ENCODE peak calls at places on chromosomes 16 and 17, in nine cellular contexts. Z is A549, X is uterus, D is gastrocnemius medialis, K is IMR-90, E is transverse colon, R is NB4, T is stomach, J is right lobe of liver. U is an unnamed sample.

GRCh38 chr16:85839681-85840240 is 40.3 kb downstream of the COX4I1 start:
- DNase-seq in R (peak; percentile 72), X (no peak), E (no peak), Z (no peak), D (no peak), J (peak; percentile 40), K (no peak), T (no peak), U (no peak)

GRCh38 chr16:27431773-27432599 is 30.0 kb downstream of the IL21R start:
- DNase-seq in D (no peak), K (peak; percentile 45), E (no peak), Z (no peak), R (no peak), X (no peak), J (no peak), T (peak; percentile 21), U (peak; percentile 53)

GRCh38 chr17:18981642-18982424 is 22.7 kb downstream of the FAM83G start:
- DNase-seq in D (no peak), E (peak; percentile 92), X (no peak), T (peak; percentile 92), K (peak; percentile 82), R (peak; percentile 60), J (peak; percentile 79), Z (peak; percentile 82), U (no peak)

GRCh38 chr17:43456661-43457361 is 27.0 kb upstream of the DHX8 start:
- DNase-seq in X (no peak), E (peak; percentile 12), Z (no peak), R (peak; percentile 84), T (no peak), D (peak; percentile 44), J (peak; percentile 83), K (peak; percentile 44), U (peak; percentile 93)

GRCh38 chr16:3643095-3643730 is 11.3 kb upstream of the DNASE1 start:
- DNase-seq in R (no peak), Z (no peak), D (no peak), E (no peak), J (no peak), T (no peak), K (no peak), X (no peak), U (no peak)

GRCh38 chr17:57563968-57564367 is 181.1 kb downstream of the CCDC182 start:
- DNase-seq in E (no peak), K (no peak), Z (no peak), D (no peak), J (no peak), R (no peak), X (no peak), T (no peak), U (no peak)

GRCh38 chr17:44345497-44346026 is 460 bp downstream of the GRN start:
- DNase-seq in K (peak; percentile 59), R (peak; percentile 78), J (no peak), D (peak; percentile 28), E (peak; percentile 66), X (peak; percentile 56), Z (peak; percentile 82), T (peak; percentile 44), U (no peak)

GRCh38 chr16:12099451-12100123 is 123.1 kb downstream of the SNX29 start:
- DNase-seq in T (no peak), D (no peak), Z (no peak), X (no peak), J (peak; percentile 17), K (no peak), E (no peak), R (no peak), U (no peak)

GRCh38 chr16:14302399-14303181 is 231.5 kb downstream of the MRTFB start:
- DNase-seq in J (peak; percentile 60), X (peak; percentile 37), Z (no peak), D (no peak), T (no peak), K (no peak), E (peak; percentile 13), R (peak; percentile 23), U (no peak)

GRCh38 chr16:27977966-27978365 is 85.5 kb downstream of the GSG1L start:
- DNase-seq in J (no peak), Z (no peak), R (no peak), X (no peak), D (no peak), K (peak; percentile 40), T (no peak), E (no peak), U (no peak)

GRCh38 chr16:50594332-50595260 is 46.4 kb downstream of the NKD1 start:
- DNase-seq in D (no peak), T (no peak), E (no peak), Z (no peak), X (no peak), J (no peak), R (no peak), K (no peak), U (no peak)

GRCh38 chr16:48901712-48902374 is 291.9 kb upstream of the N4BP1 start:
- DNase-seq in T (no peak), K (no peak), X (no peak), E (no peak), D (no peak), Z (no peak), J (no peak), R (no peak), U (no peak)

GRCh38 chr17:11031787-11032186 is 193.9 kb upstream of the PIRT start:
- DNase-seq in K (no peak), J (no peak), D (no peak), X (no peak), E (no peak), Z (peak; percentile 14), R (peak; percentile 11), T (no peak), U (no peak)

GRCh38 chr17:64728041-64728695 is 66.1 kb upstream of the SMURF2 start:
- DNase-seq in J (no peak), R (no peak), E (no peak), Z (no peak), X (no peak), T (peak; percentile 11), K (no peak), D (no peak), U (no peak)

GRCh38 chr17:50285941-50286340 is 11.7 kb downstream of the TMEM92 start:
- DNase-seq in J (no peak), K (no peak), R (no peak), T (no peak), Z (no peak), X (no peak), D (no peak), E (no peak), U (no peak)

GRCh38 chr17:50292465-50292864 is 18.2 kb downstream of the TMEM92 start:
- DNase-seq in J (no peak), K (peak; percentile 49), R (no peak), T (no peak), X (no peak), D (no peak), E (no peak), Z (no peak), U (no peak)

GRCh38 chr17:50289268-50289667 is 15.0 kb downstream of the TMEM92 start:
- DNase-seq in K (peak; percentile 77), T (no peak), E (no peak), X (peak; percentile 54), R (no peak), J (peak; percentile 9), D (no peak), Z (no peak), U (no peak)

GRCh38 chr17:50288306-50288705 is 14.0 kb downstream of the TMEM92 start:
- DNase-seq in Z (no peak), J (peak; percentile 7), K (no peak), D (no peak), X (no peak), T (no peak), R (no peak), E (no peak), U (no peak)

DNA sequence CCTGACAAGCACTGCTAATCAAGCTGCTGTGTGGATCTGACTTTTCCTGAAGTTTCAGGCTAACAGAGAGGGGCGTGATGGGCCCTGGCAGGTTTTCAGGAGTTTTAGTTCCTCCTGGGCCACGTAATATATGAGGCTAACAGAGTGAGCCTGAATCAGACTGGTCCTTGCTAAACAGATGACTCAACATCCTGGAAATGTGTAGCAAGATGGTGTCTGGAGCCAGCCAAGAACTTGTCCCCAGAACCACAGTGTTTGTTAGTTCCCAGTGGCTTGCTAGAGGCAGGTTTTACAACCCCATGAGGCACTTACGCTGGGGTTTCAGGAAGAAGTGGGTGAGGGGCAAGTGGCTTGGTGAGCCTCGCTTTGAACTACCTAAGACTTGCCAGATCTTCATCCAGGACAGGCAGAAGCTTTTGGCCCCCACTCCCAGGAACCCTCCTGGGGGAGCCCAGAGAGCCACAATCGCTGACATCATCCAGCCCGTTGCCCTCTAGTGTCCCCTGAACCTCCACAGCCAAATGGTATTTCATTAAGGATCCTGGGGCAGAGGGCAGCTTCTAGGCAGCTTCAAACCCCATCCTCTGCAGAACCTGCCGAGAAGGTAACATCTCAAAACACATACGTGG is 15.9 kb downstream of the TMEM92 start:
- DNase-seq in J (no peak), D (peak; percentile 55), E (peak; percentile 64), X (peak; percentile 86), K (peak; percentile 100), T (peak; percentile 77), R (peak; percentile 97), Z (peak; percentile 87), U (peak; percentile 95)
- TF ChIP-seq POLR2A in J (peak; percentile 31), D (no peak), E (no peak), X (no peak), K (peak; percentile 55), T (no peak), R (no peak), Z (no peak), U (no peak)

GRCh38 chr16:8853150-8853549 is 15.7 kb downstream of the CARHSP1 start:
- DNase-seq in R (no peak), X (no peak), E (no peak), D (no peak), K (no peak), T (no peak), J (no peak), Z (no peak), U (no peak)
- TF ChIP-seq POLR2A in R (no peak), X (no peak), E (no peak), D (no peak), K (no peak), T (no peak), J (no peak), Z (no peak), U (no peak)

DNA sequence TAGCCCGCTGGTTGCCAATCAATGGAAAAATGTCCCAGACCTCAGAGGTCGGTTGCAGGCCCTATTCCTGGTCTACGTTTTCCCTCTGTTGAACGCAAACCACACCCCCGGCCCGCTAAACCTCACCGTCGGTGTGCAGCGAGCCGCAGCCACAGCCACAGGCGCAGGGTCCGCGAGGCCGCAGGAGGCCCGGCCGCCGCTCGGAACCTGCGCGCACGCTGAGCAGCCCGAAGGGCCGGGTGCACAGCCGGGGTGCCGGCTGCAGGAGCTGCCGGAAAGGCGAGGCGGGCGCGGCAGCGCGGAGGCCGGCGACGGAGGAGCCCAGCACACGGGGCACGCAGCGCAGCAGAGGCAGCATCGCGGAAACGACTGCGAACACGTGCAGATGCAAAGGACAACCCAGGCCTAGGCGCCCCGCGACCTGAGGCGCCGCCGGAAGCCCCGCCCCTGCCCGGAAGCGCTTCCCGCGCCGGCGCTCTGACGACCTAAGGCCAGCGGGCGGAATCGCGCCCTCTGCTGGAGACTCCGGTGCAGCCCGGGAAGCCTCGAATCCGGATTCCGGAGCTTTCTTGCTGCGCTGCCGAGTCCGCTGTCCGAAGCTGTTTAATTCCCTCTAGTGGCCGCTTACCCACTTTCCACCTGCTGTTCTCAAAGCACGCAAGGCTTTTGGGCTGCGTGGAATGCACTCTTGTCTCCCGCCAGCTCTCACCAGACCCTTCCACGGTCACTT is at the start of gene C1QBP:
- DNase-seq in E (peak; percentile 96), Z (peak; percentile 97), D (peak; percentile 70), K (peak; percentile 89), X (peak; percentile 93), J (peak; percentile 94), T (peak; percentile 94), R (peak; percentile 91), U (peak; percentile 95)
- TF ChIP-seq POLR2A in E (peak; percentile 54), Z (peak; percentile 93), D (peak; percentile 59), K (no peak), X (peak; percentile 69), J (peak; percentile 72), T (no peak), R (peak; percentile 61), U (peak; percentile 16)

GRCh38 chr17:82237746-82238561 is 9.1 kb downstream of the SLC16A3 start:
- DNase-seq in E (no peak), K (no peak), J (no peak), T (no peak), D (no peak), Z (no peak), R (peak; percentile 80), X (no peak), U (no peak)
- TF ChIP-seq POLR2A in E (no peak), K (no peak), J (no peak), T (no peak), D (no peak), Z (no peak), R (no peak), X (no peak), U (no peak)